ENCODE peak calls at places on chromosomes 5 and 9, in five cellular contexts. One of them, this sample, is unnamed.

GRCh38 chr5:81751009-81751835 is at the start of gene SSBP2:
- DNase-seq in OCI-LY7: peak
- DNase-seq in GM12878: peak
- DNase-seq in stomach: peak
- DNase-seq in heart left ventricle: peak
- DNase-seq in this sample: peak

GRCh38 chr9:85142461-85143401 is 473.2 kb downstream of the NTRK2 start:
- DNase-seq in OCI-LY7: peak
- DNase-seq in GM12878: peak
- DNase-seq in stomach: no peak
- DNase-seq in heart left ventricle: no peak
- DNase-seq in this sample: no peak

GRCh38 chr5:178532666-178533065 is 57.5 kb downstream of the COL23A1 start:
- DNase-seq in OCI-LY7: no peak
- DNase-seq in GM12878: no peak
- DNase-seq in stomach: no peak
- DNase-seq in heart left ventricle: no peak
- DNase-seq in this sample: no peak

GRCh38 chr5:88831856-88832255 is 51.1 kb downstream of the MEF2C start:
- DNase-seq in OCI-LY7: no peak
- DNase-seq in GM12878: no peak
- DNase-seq in stomach: no peak
- DNase-seq in heart left ventricle: no peak
- DNase-seq in this sample: no peak

GRCh38 chr5:176653401-176653800 is 6.1 kb downstream of the TSPAN17 start:
- DNase-seq in OCI-LY7: no peak
- DNase-seq in GM12878: peak
- DNase-seq in stomach: peak
- DNase-seq in heart left ventricle: no peak
- DNase-seq in this sample: no peak

GRCh38 chr5:162274684-162275083 is 207.1 kb downstream of the GABRG2 start:
- DNase-seq in OCI-LY7: no peak
- DNase-seq in GM12878: no peak
- DNase-seq in stomach: no peak
- DNase-seq in heart left ventricle: no peak
- DNase-seq in this sample: no peak

GRCh38 chr9:98533132-98533531 is 175.6 kb downstream of the GABBR2 start:
- DNase-seq in OCI-LY7: no peak
- DNase-seq in GM12878: no peak
- DNase-seq in stomach: no peak
- DNase-seq in heart left ventricle: no peak
- DNase-seq in this sample: no peak

GRCh38 chr5:6634327-6634713 is 1.1 kb downstream of the SRD5A1 start:
- DNase-seq in OCI-LY7: peak
- DNase-seq in GM12878: no peak
- DNase-seq in stomach: no peak
- DNase-seq in heart left ventricle: no peak
- DNase-seq in this sample: peak

GRCh38 chr9:135958485-135958884 is 2.7 kb downstream of the UBAC1 start:
- DNase-seq in OCI-LY7: no peak
- DNase-seq in GM12878: no peak
- DNase-seq in stomach: no peak
- DNase-seq in heart left ventricle: no peak
- DNase-seq in this sample: no peak

GRCh38 chr9:118809160-118809625 is 560.0 kb downstream of the BRINP1 start:
- DNase-seq in OCI-LY7: no peak
- DNase-seq in GM12878: no peak
- DNase-seq in stomach: no peak
- DNase-seq in heart left ventricle: no peak
- DNase-seq in this sample: no peak

GRCh38 chr9:96500696-96501660 is 51.0 kb downstream of the HABP4 start:
- DNase-seq in OCI-LY7: no peak
- DNase-seq in GM12878: no peak
- DNase-seq in stomach: no peak
- DNase-seq in heart left ventricle: no peak
- DNase-seq in this sample: no peak

GRCh38 chr9:36401179-36401740 is 1.2 kb upstream of the RNF38 start:
- DNase-seq in OCI-LY7: no peak
- DNase-seq in GM12878: peak
- DNase-seq in stomach: peak
- DNase-seq in heart left ventricle: no peak
- DNase-seq in this sample: peak

GRCh38 chr9:36399980-36400331 is at the start of gene RNF38:
- DNase-seq in OCI-LY7: no peak
- DNase-seq in GM12878: peak
- DNase-seq in stomach: no peak
- DNase-seq in heart left ventricle: no peak
- DNase-seq in this sample: peak

GRCh38 chr9:36401897-36402480 is 1.9 kb upstream of the RNF38 start:
- DNase-seq in OCI-LY7: no peak
- DNase-seq in GM12878: no peak
- DNase-seq in stomach: no peak
- DNase-seq in heart left ventricle: no peak
- DNase-seq in this sample: no peak

GRCh38 chr9:36398745-36399144 is 1.3 kb downstream of the RNF38 start:
- DNase-seq in OCI-LY7: no peak
- DNase-seq in GM12878: no peak
- DNase-seq in stomach: no peak
- DNase-seq in heart left ventricle: no peak
- DNase-seq in this sample: no peak

GRCh38 chr9:36400332-36401178 is 486 bp upstream of the RNF38 start:
- DNase-seq in OCI-LY7: peak
- DNase-seq in GM12878: peak
- DNase-seq in stomach: peak
- DNase-seq in heart left ventricle: peak
- DNase-seq in this sample: peak
- TF ChIP-seq CTCF in OCI-LY7: no peak
- TF ChIP-seq CTCF in GM12878: peak
- TF ChIP-seq CTCF in stomach: no peak
- TF ChIP-seq CTCF in heart left ventricle: peak
- TF ChIP-seq CTCF in this sample: no peak

GRCh38 chr5:109223521-109223920 is 186.3 kb downstream of the PJA2 start:
- DNase-seq in OCI-LY7: no peak
- DNase-seq in GM12878: no peak
- DNase-seq in stomach: no peak
- DNase-seq in heart left ventricle: no peak
- DNase-seq in this sample: no peak
- TF ChIP-seq CTCF in OCI-LY7: no peak
- TF ChIP-seq CTCF in GM12878: no peak
- TF ChIP-seq CTCF in stomach: no peak
- TF ChIP-seq CTCF in heart left ventricle: no peak
- TF ChIP-seq CTCF in this sample: no peak

GRCh38 chr5:172723508-172723907 is 47.5 kb downstream of the DUSP1 start:
- DNase-seq in OCI-LY7: no peak
- DNase-seq in GM12878: no peak
- DNase-seq in stomach: no peak
- DNase-seq in heart left ventricle: no peak
- DNase-seq in this sample: no peak

GRCh38 chr5:172725273-172725672 is 45.7 kb downstream of the DUSP1 start:
- DNase-seq in OCI-LY7: no peak
- DNase-seq in GM12878: no peak
- DNase-seq in stomach: no peak
- DNase-seq in heart left ventricle: no peak
- DNase-seq in this sample: no peak

GRCh38 chr5:172725785-172726184 is 45.2 kb downstream of the DUSP1 start:
- DNase-seq in OCI-LY7: no peak
- DNase-seq in GM12878: no peak
- DNase-seq in stomach: no peak
- DNase-seq in heart left ventricle: no peak
- DNase-seq in this sample: no peak

GRCh38 chr5:172724658-172725183 is 46.3 kb downstream of the DUSP1 start:
- DNase-seq in OCI-LY7: no peak
- DNase-seq in GM12878: no peak
- DNase-seq in stomach: no peak
- DNase-seq in heart left ventricle: no peak
- DNase-seq in this sample: no peak

GRCh38 chr5:172724203-172724602 is 46.8 kb downstream of the DUSP1 start:
- DNase-seq in OCI-LY7: no peak
- DNase-seq in GM12878: no peak
- DNase-seq in stomach: no peak
- DNase-seq in heart left ventricle: no peak
- DNase-seq in this sample: no peak
- TF ChIP-seq CTCF in OCI-LY7: no peak
- TF ChIP-seq CTCF in GM12878: no peak
- TF ChIP-seq CTCF in stomach: no peak
- TF ChIP-seq CTCF in heart left ventricle: no peak
- TF ChIP-seq CTCF in this sample: no peak

DNA sequence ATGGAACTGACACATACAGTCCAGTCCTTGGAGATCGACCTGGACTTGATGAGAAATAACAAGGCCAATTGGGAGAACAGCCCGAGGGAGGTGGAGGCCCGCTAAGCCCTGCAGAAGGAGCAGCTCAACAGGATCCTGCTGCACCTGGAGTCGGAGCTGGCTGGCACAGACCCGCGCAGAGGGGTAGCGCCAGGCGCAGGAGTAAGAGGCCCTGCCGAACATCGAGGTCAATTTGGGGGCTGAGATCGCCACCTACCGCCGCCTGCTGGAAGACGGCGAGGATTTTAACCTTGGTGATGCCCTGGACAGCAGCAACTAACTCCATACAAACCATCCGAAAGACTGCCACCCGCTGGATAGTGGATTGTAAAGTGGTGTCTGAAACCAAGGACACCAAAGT is 1610.1 kb upstream of the ACO1 start:
- DNase-seq in OCI-LY7: no peak
- DNase-seq in GM12878: no peak
- DNase-seq in stomach: no peak
- DNase-seq in heart left ventricle: no peak
- DNase-seq in this sample: no peak
- TF ChIP-seq CTCF in OCI-LY7: peak
- TF ChIP-seq CTCF in GM12878: peak
- TF ChIP-seq CTCF in stomach: no peak
- TF ChIP-seq CTCF in heart left ventricle: no peak
- TF ChIP-seq CTCF in this sample: no peak

This sample was measured in B cell.